ENCODE peak calls at places on chromosomes 2 and 18, in ten cellular contexts. T is mucosa of descending colon; K is substantia nigra; J is stimulated activated CD8-positive, alpha-beta memory T cell treated with anti-CD3 and anti-CD28 coated beads, Interleukin-15, amount 100 ng/mL, for 24 hours; W is T-helper 1 cell; F is neural crest cell; I is NCI-H345; P is GM13976; D is NCI-H2081; H is cardiac fibroblast. C is an unnamed sample.

GRCh38 chr2:3628800-3629199 is 29.2 kb upstream of the ALLC start:
- DNase-seq in T (no peak), K (no peak), J (no peak), W (no peak), F (no peak), I (no peak), P (no peak), D (no peak), H (no peak), C (no peak)

GRCh38 chr2:120486946-120487345 is 141.0 kb downstream of the INHBB start:
- DNase-seq in T (no peak), K (no peak), J (no peak), W (no peak), F (no peak), I (no peak), P (no peak), D (no peak), H (no peak), C (no peak)

GRCh38 chr2:211455225-211455841 is 898.9 kb downstream of the CPS1 start:
- DNase-seq in T (peak), K (no peak), J (no peak), W (no peak), F (peak), I (peak), P (peak), D (peak), H (peak), C (peak)

GRCh38 chr2:136117391-136117841 is 533 bp downstream of the CXCR4 start:
- DNase-seq in T (peak), K (no peak), J (peak), W (peak), F (peak), I (peak), P (peak), D (no peak), H (peak), C (peak)

GRCh38 chr2:11938196-11938595 is 191.8 kb downstream of the LPIN1 start:
- DNase-seq in T (peak), K (no peak), J (no peak), W (no peak), F (no peak), I (no peak), P (no peak), D (no peak), H (peak), C (no peak)

GRCh38 chr2:2834105-2834504 is 503.0 kb upstream of the MYT1L start:
- DNase-seq in T (no peak), K (no peak), J (no peak), W (no peak), F (no peak), I (no peak), P (no peak), D (no peak), H (no peak), C (no peak)

GRCh38 chr2:215772634-215773563 is 240.5 kb downstream of the MREG start:
- DNase-seq in T (no peak), K (no peak), J (no peak), W (no peak), F (no peak), I (no peak), P (no peak), D (no peak), H (peak), C (no peak)

GRCh38 chr2:24075259-24075658 is 867 bp downstream of the SF3B6 start:
- DNase-seq in T (peak), K (no peak), J (no peak), W (no peak), F (no peak), I (no peak), P (no peak), D (no peak), H (no peak), C (no peak)

GRCh38 chr2:56034258-56034657 is 110.7 kb upstream of the EFEMP1 start:
- DNase-seq in T (no peak), K (no peak), J (no peak), W (no peak), F (no peak), I (no peak), P (no peak), D (no peak), H (no peak), C (no peak)

GRCh38 chr2:105701042-105701441 is 43.7 kb upstream of the NCK2 start:
- DNase-seq in T (no peak), K (no peak), J (no peak), W (no peak), F (no peak), I (no peak), P (no peak), D (no peak), H (no peak), C (no peak)

GRCh38 chr18:51614033-51614432 is 416.6 kb upstream of the MEX3C start:
- DNase-seq in T (no peak), K (no peak), J (no peak), W (no peak), F (no peak), I (no peak), P (no peak), D (no peak), H (peak), C (no peak)

GRCh38 chr2:112163541-112163981 is 25.4 kb downstream of the FBLN7 start:
- DNase-seq in T (no peak), K (no peak), J (no peak), W (no peak), F (no peak), I (no peak), P (no peak), D (no peak), H (peak), C (no peak)

GRCh38 chr2:226797989-226798421 is 1.6 kb downstream of the IRS1 start:
- DNase-seq in T (no peak), K (no peak), J (no peak), W (no peak), F (no peak), I (no peak), P (no peak), D (no peak), H (no peak), C (no peak)

GRCh38 chr2:43073373-43073772 is 153.0 kb downstream of the ZFP36L2 start:
- DNase-seq in T (no peak), K (no peak), J (no peak), W (no peak), F (no peak), I (no peak), P (no peak), D (no peak), H (peak), C (no peak)

GRCh38 chr2:1739961-1740713 is 4.2 kb downstream of the PXDN start:
- DNase-seq in T (peak), K (no peak), J (no peak), W (no peak), F (no peak), I (no peak), P (no peak), D (no peak), H (peak), C (no peak)

GRCh38 chr2:73290049-73290839 is 3.1 kb downstream of the EGR4 start:
- DNase-seq in T (peak), K (no peak), J (no peak), W (peak), F (no peak), I (peak), P (peak), D (peak), H (peak), C (peak)

GRCh38 chr2:71347517-71347916 is 15.9 kb downstream of the ZNF638 start:
- DNase-seq in T (peak), K (no peak), J (no peak), W (no peak), F (no peak), I (no peak), P (no peak), D (no peak), H (peak), C (no peak)

GRCh38 chr2:79630060-79630459 is 117.2 kb downstream of the CTNNA2 start:
- DNase-seq in T (no peak), K (no peak), J (no peak), W (no peak), F (no peak), I (no peak), P (no peak), D (no peak), H (no peak), C (no peak)

GRCh38 chr2:112189001-112189556 is 50.9 kb downstream of the FBLN7 start:
- DNase-seq in T (no peak), K (no peak), J (no peak), W (no peak), F (no peak), I (no peak), P (no peak), D (no peak), H (no peak), C (no peak)

GRCh38 chr2:69933839-69934613 is 19.1 kb downstream of the MXD1 start:
- DNase-seq in T (no peak), K (no peak), J (no peak), W (no peak), F (no peak), I (no peak), P (no peak), D (no peak), H (peak), C (peak)

GRCh38 chr2:186405847-186406246 is 80.2 kb upstream of the ZC3H15 start:
- DNase-seq in T (no peak), K (no peak), J (no peak), W (no peak), F (no peak), I (no peak), P (no peak), D (no peak), H (no peak), C (no peak)

GRCh38 chr2:136920652-136921333 is 155.4 kb downstream of the THSD7B start:
- DNase-seq in T (no peak), K (no peak), J (no peak), W (no peak), F (no peak), I (no peak), P (no peak), D (no peak), H (no peak), C (no peak)